ENCODE peak calls at places on chromosomes 1 and 21, in eight cellular contexts. M is MCF 10A, N is lower lobe of right lung, K is activated T-cell treated with anti-CD3 and anti-CD28 coated beads for 1 hour, J is RWPE2, W is AG08395, E is DMS53, R is renal cortical epithelial cell. A is an unnamed sample.

GRCh38 chr1:59237905-59238304 is 59.0 kb upstream of the FGGY start:
- DNase-seq in M (no peak), N (no peak), K (no peak), J (no peak), W (no peak), E (peak), R (peak), A (no peak)

GRCh38 chr1:167472729-167473529 is 45.4 kb downstream of the CD247 start:
- DNase-seq in M (no peak), N (no peak), K (no peak), J (no peak), W (no peak), E (no peak), R (no peak), A (no peak)

GRCh38 chr1:27306892-27307850 is 14.8 kb upstream of the TMEM222 start:
- DNase-seq in M (no peak), N (no peak), K (no peak), J (no peak), W (no peak), E (peak), R (no peak), A (peak)

GRCh38 chr1:232204269-232204668 is 425.7 kb downstream of the SIPA1L2 start:
- DNase-seq in M (no peak), N (no peak), K (no peak), J (no peak), W (no peak), E (no peak), R (no peak), A (no peak)

GRCh38 chr1:192700834-192701271 is 64.9 kb downstream of the RGS13 start:
- DNase-seq in M (peak), N (no peak), K (no peak), J (no peak), W (peak), E (peak), R (peak), A (peak)

GRCh38 chr1:214028095-214028494 is 40.3 kb downstream of the PROX1 start:
- DNase-seq in M (no peak), N (no peak), K (no peak), J (no peak), W (no peak), E (no peak), R (no peak), A (no peak)

GRCh38 chr1:165284471-165284870 is 72.0 kb downstream of the LMX1A start:
- DNase-seq in M (no peak), N (no peak), K (no peak), J (no peak), W (no peak), E (no peak), R (peak), A (no peak)

GRCh38 chr1:6113116-6113515 is 67.0 kb downstream of the CHD5 start:
- DNase-seq in M (no peak), N (peak), K (no peak), J (no peak), W (no peak), E (no peak), R (no peak), A (no peak)

GRCh38 chr1:161131721-161132409 is 602 bp downstream of the DEDD start:
- DNase-seq in M (peak), N (no peak), K (no peak), J (no peak), W (no peak), E (peak), R (no peak), A (peak)

GRCh38 chr1:161177112-161177935 is at the start of gene B4GALT3:
- DNase-seq in M (peak), N (peak), K (peak), J (no peak), W (peak), E (peak), R (peak), A (peak)

GRCh38 chr1:246200225-246200624 is 306.9 kb downstream of the SMYD3 start:
- DNase-seq in M (no peak), N (no peak), K (no peak), J (no peak), W (no peak), E (no peak), R (no peak), A (no peak)

GRCh38 chr1:42963378-42964005 is 4.8 kb upstream of the SLC2A1 start:
- DNase-seq in M (peak), N (no peak), K (no peak), J (no peak), W (peak), E (peak), R (peak), A (peak)

GRCh38 chr1:41611068-41611931 is 126.8 kb upstream of the EDN2 start:
- DNase-seq in M (no peak), N (no peak), K (no peak), J (no peak), W (no peak), E (no peak), R (no peak), A (no peak)

GRCh38 chr21:32381571-32381970 is 11.2 kb downstream of the URB1 start:
- DNase-seq in M (no peak), N (no peak), K (no peak), J (no peak), W (no peak), E (no peak), R (no peak), A (no peak)

GRCh38 chr1:15027515-15027948 is 126.0 kb upstream of the TMEM51 start:
- DNase-seq in M (peak), N (peak), K (peak), J (no peak), W (peak), E (peak), R (peak), A (peak)

GRCh38 chr1:83641206-83641658 is 357.7 kb downstream of the TTLL7 start:
- DNase-seq in M (peak), N (no peak), K (no peak), J (no peak), W (peak), E (no peak), R (no peak), A (no peak)

GRCh38 chr1:64251971-64252370 is 48.5 kb downstream of the UBE2U start:
- DNase-seq in M (no peak), N (no peak), K (no peak), J (no peak), W (no peak), E (peak), R (no peak), A (no peak)

GRCh38 chr21:46509760-46510159 is 51.1 kb downstream of the DIP2A start:
- DNase-seq in M (peak), N (no peak), K (no peak), J (no peak), W (no peak), E (no peak), R (no peak), A (peak)

GRCh38 chr21:37618081-37618480 is 251.5 kb downstream of the DYRK1A start:
- DNase-seq in M (no peak), N (no peak), K (no peak), J (no peak), W (no peak), E (no peak), R (no peak), A (no peak)

GRCh38 chr1:46533179-46533864 is 18.1 kb downstream of the KNCN start:
- DNase-seq in M (no peak), N (peak), K (peak), J (no peak), W (peak), E (peak), R (no peak), A (no peak)

GRCh38 chr1:115302390-115302961 is 35.6 kb downstream of the NGF start:
- DNase-seq in M (peak), N (no peak), K (no peak), J (no peak), W (peak), E (no peak), R (peak), A (no peak)

GRCh38 chr1:14504517-14504916 is 94.0 kb upstream of the KAZN start:
- DNase-seq in M (no peak), N (no peak), K (no peak), J (no peak), W (no peak), E (no peak), R (no peak), A (no peak)

GRCh38 chr21:44869860-44870747 is 3.4 kb downstream of the PTTG1IP start:
- DNase-seq in M (peak), N (no peak), K (no peak), J (peak), W (peak), E (no peak), R (peak), A (peak)

GRCh38 chr1:209383907-209384709 is 199.4 kb upstream of the CAMK1G start:
- DNase-seq in M (peak), N (no peak), K (no peak), J (no peak), W (no peak), E (no peak), R (no peak), A (no peak)

GRCh38 chr1:161098161-161099068 is at the start of gene KLHDC9:
- DNase-seq in M (no peak), N (peak), K (peak), J (peak), W (peak), E (peak), R (peak), A (peak)

GRCh38 chr1:233075045-233075444 is 124.6 kb downstream of the NTPCR start:
- DNase-seq in M (peak), N (no peak), K (no peak), J (no peak), W (peak), E (no peak), R (peak), A (peak)

GRCh38 chr1:12151465-12151864 is 15.3 kb upstream of the TNFRSF1B start:
- DNase-seq in M (no peak), N (no peak), K (no peak), J (no peak), W (no peak), E (no peak), R (no peak), A (no peak)

GRCh38 chr1:49297783-49298182 is 521.1 kb upstream of the BEND5 start:
- DNase-seq in M (peak), N (no peak), K (no peak), J (no peak), W (no peak), E (peak), R (no peak), A (no peak)

GRCh38 chr1:44108241-44108640 is 10.4 kb upstream of the KLF17 start:
- DNase-seq in M (peak), N (no peak), K (no peak), J (no peak), W (peak), E (no peak), R (peak), A (no peak)

GRCh38 chr1:213486488-213486887 is 435.4 kb downstream of the RPS6KC1 start:
- DNase-seq in M (no peak), N (no peak), K (no peak), J (no peak), W (no peak), E (no peak), R (no peak), A (no peak)

GRCh38 chr1:206992815-206993214 is 22.6 kb upstream of the FCAMR start:
- DNase-seq in M (no peak), N (no peak), K (no peak), J (no peak), W (no peak), E (peak), R (peak), A (peak)

GRCh38 chr1:204818998-204819397 is 51.7 kb upstream of the NFASC start:
- DNase-seq in M (no peak), N (no peak), K (no peak), J (no peak), W (no peak), E (no peak), R (no peak), A (no peak)

GRCh38 chr1:84689514-84690396 is 506 bp downstream of the SSX2IP start:
- DNase-seq in M (peak), N (peak), K (peak), J (no peak), W (peak), E (peak), R (no peak), A (peak)

GRCh38 chr1:227886993-227887696 is 60.6 kb downstream of the WNT9A start:
- DNase-seq in M (no peak), N (peak), K (peak), J (no peak), W (peak), E (peak), R (no peak), A (no peak)

GRCh38 chr1:2137257-2138121 is 57.1 kb downstream of the FAAP20 start:
- DNase-seq in M (no peak), N (peak), K (no peak), J (peak), W (no peak), E (no peak), R (no peak), A (peak)

GRCh38 chr1:167795810-167796740 is 74.3 kb downstream of the MPZL1 start:
- DNase-seq in M (peak), N (no peak), K (no peak), J (no peak), W (no peak), E (no peak), R (peak), A (no peak)

GRCh38 chr1:27099904-27100796 is 54.8 kb downstream of the SLC9A1 start:
- DNase-seq in M (peak), N (no peak), K (no peak), J (no peak), W (peak), E (peak), R (no peak), A (no peak)

A was measured in HT-29.